ENCODE peak calls at places on chromosome 3, in four cellular contexts. Q is NCI-H1436, V is C1 segment of cervical spinal cord, A is aorta. U is an unnamed sample.

GRCh38 chr3:61979645-61980430 is 393.5 kb downstream of the FEZF2 start:
- DNase-seq in Q (no peak), V (no peak), A (no peak), U (no peak)

GRCh38 chr3:45582407-45582806 is 12.1 kb upstream of the LIMD1 start:
- DNase-seq in Q (no peak), V (no peak), A (peak), U (no peak)

GRCh38 chr3:123028233-123028828 is 768 bp upstream of the SEMA5B start:
- DNase-seq in V (no peak), A (no peak), Q (peak), U (peak)

GRCh38 chr3:50666801-50667200 is 7.9 kb upstream of the DOCK3 start:
- DNase-seq in V (no peak), A (no peak), Q (no peak), U (no peak)

GRCh38 chr3:159764211-159765024 is 224.2 kb upstream of the IL12A start:
- DNase-seq in A (no peak), Q (no peak), V (peak), U (peak)

GRCh38 chr3:155670320-155670719 is 74.6 kb downstream of the PLCH1 start:
- DNase-seq in V (no peak), A (no peak), Q (no peak), U (no peak)

GRCh38 chr3:18217512-18218174 is 207.5 kb downstream of the SATB1 start:
- DNase-seq in A (no peak), Q (no peak), V (no peak), U (no peak)

GRCh38 chr3:48273594-48274211 is 32.8 kb downstream of the ZNF589 start:
- DNase-seq in Q (peak), A (no peak), V (peak), U (peak)

GRCh38 chr3:128466840-128467541 is at the start of gene DNAJB8:
- DNase-seq in Q (no peak), A (no peak), V (no peak), U (no peak)

GRCh38 chr3:1963896-1964295 is 134.8 kb upstream of the CNTN4 start:
- DNase-seq in Q (no peak), V (no peak), A (no peak), U (no peak)

GRCh38 chr3:140006331-140006730 is 71.3 kb downstream of the CLSTN2 start:
- DNase-seq in Q (no peak), V (no peak), A (no peak), U (no peak)

GRCh38 chr3:54892168-54892567 is 35.7 kb downstream of the LRTM1 start:
- DNase-seq in A (no peak), Q (no peak), V (no peak), U (no peak)

GRCh38 chr3:113532698-113533533 is 561 bp downstream of the SIDT1 start:
- DNase-seq in A (peak), V (no peak), Q (peak), U (no peak)

GRCh38 chr3:171159822-171160157 is 133.3 kb upstream of the SLC2A2 start:
- DNase-seq in Q (no peak), V (no peak), A (no peak), U (no peak)

GRCh38 chr3:126307083-126307482 is 50.1 kb downstream of the KLF15 start:
- DNase-seq in Q (no peak), A (no peak), V (no peak), U (no peak)

GRCh38 chr3:12266038-12266437 is 22.8 kb upstream of the PPARG start:
- DNase-seq in V (no peak), Q (no peak), A (no peak), U (no peak)

GRCh38 chr3:149479621-149480325 is 5.3 kb downstream of the TM4SF4 start:
- DNase-seq in Q (no peak), V (no peak), A (no peak), U (no peak)

GRCh38 chr3:173371848-173372487 is 25.6 kb upstream of the NLGN1 start:
- DNase-seq in A (no peak), V (peak), Q (peak), U (no peak)

GRCh38 chr3:10315101-10315500 is 5.8 kb downstream of the SEC13 start:
- DNase-seq in V (no peak), Q (no peak), A (no peak), U (no peak)

GRCh38 chr3:111915905-111916304 is 56.8 kb downstream of the PHLDB2 start:
- DNase-seq in Q (no peak), V (no peak), A (no peak), U (no peak)

U was measured in NT2/D1.